ENCODE peak calls at places on chromosomes 6 and 20, in eight cellular contexts. One of them, this sample, is unnamed. For H3K36me3, the result is how much of the 10 kb centered on the place peaks cover.

GRCh38 chr6:30264731-30265130 is 51.5 kb upstream of the TRIM26 start:
- DNase-seq in hepatocyte: no peak
- DNase-seq in prostate gland: no peak
- DNase-seq in GM23248: peak
- DNase-seq in body of pancreas: no peak
- DNase-seq in CD8-positive, alpha-beta T cell: no peak
- DNase-seq in adrenal gland: no peak
- DNase-seq in PC-3: no peak
- DNase-seq in this sample: no peak

GRCh38 chr6:82917346-82918064 is 148.1 kb downstream of the UBE3D start:
- DNase-seq in hepatocyte: peak
- DNase-seq in prostate gland: no peak
- DNase-seq in GM23248: peak
- DNase-seq in body of pancreas: no peak
- DNase-seq in CD8-positive, alpha-beta T cell: no peak
- DNase-seq in adrenal gland: no peak
- DNase-seq in PC-3: peak
- DNase-seq in this sample: no peak

GRCh38 chr20:11261533-11262000 is 587.8 kb upstream of the JAG1 start:
- DNase-seq in hepatocyte: no peak
- DNase-seq in prostate gland: no peak
- DNase-seq in GM23248: peak
- DNase-seq in body of pancreas: no peak
- DNase-seq in CD8-positive, alpha-beta T cell: no peak
- DNase-seq in adrenal gland: no peak
- DNase-seq in PC-3: peak
- DNase-seq in this sample: no peak

GRCh38 chr6:162907876-162908481 is 180.2 kb downstream of the PACRG start:
- DNase-seq in hepatocyte: no peak
- DNase-seq in prostate gland: no peak
- DNase-seq in GM23248: peak
- DNase-seq in body of pancreas: no peak
- DNase-seq in CD8-positive, alpha-beta T cell: no peak
- DNase-seq in adrenal gland: no peak
- DNase-seq in PC-3: peak
- DNase-seq in this sample: no peak

GRCh38 chr6:41228616-41229015 is 467 bp downstream of the TREML4 start:
- DNase-seq in hepatocyte: no peak
- DNase-seq in prostate gland: no peak
- DNase-seq in GM23248: peak
- DNase-seq in body of pancreas: no peak
- DNase-seq in CD8-positive, alpha-beta T cell: no peak
- DNase-seq in adrenal gland: no peak
- DNase-seq in PC-3: no peak
- DNase-seq in this sample: no peak

GRCh38 chr20:45920795-45921617 is 9.1 kb upstream of the PLTP start:
- DNase-seq in hepatocyte: no peak
- DNase-seq in prostate gland: no peak
- DNase-seq in GM23248: no peak
- DNase-seq in body of pancreas: no peak
- DNase-seq in CD8-positive, alpha-beta T cell: no peak
- DNase-seq in adrenal gland: no peak
- DNase-seq in PC-3: no peak
- DNase-seq in this sample: no peak

GRCh38 chr6:45775026-45775697 is 240.5 kb downstream of the CLIC5 start:
- DNase-seq in hepatocyte: no peak
- DNase-seq in prostate gland: no peak
- DNase-seq in GM23248: no peak
- DNase-seq in body of pancreas: no peak
- DNase-seq in CD8-positive, alpha-beta T cell: no peak
- DNase-seq in adrenal gland: no peak
- DNase-seq in PC-3: no peak
- DNase-seq in this sample: no peak

GRCh38 chr6:113147544-113147943 is 709.6 kb upstream of the MARCKS start:
- DNase-seq in hepatocyte: no peak
- DNase-seq in prostate gland: no peak
- DNase-seq in GM23248: peak
- DNase-seq in body of pancreas: no peak
- DNase-seq in CD8-positive, alpha-beta T cell: no peak
- DNase-seq in adrenal gland: no peak
- DNase-seq in PC-3: no peak
- DNase-seq in this sample: no peak

GRCh38 chr6:3444276-3445088 is 12.4 kb downstream of the SLC22A23 start:
- DNase-seq in hepatocyte: peak
- DNase-seq in prostate gland: no peak
- DNase-seq in GM23248: no peak
- DNase-seq in body of pancreas: no peak
- DNase-seq in CD8-positive, alpha-beta T cell: no peak
- DNase-seq in adrenal gland: no peak
- DNase-seq in PC-3: peak
- DNase-seq in this sample: no peak

GRCh38 chr20:36865076-36865860 is 10.7 kb upstream of the TLDC2 start:
- DNase-seq in hepatocyte: no peak
- DNase-seq in prostate gland: no peak
- DNase-seq in GM23248: no peak
- DNase-seq in body of pancreas: no peak
- DNase-seq in CD8-positive, alpha-beta T cell: no peak
- DNase-seq in adrenal gland: no peak
- DNase-seq in PC-3: no peak
- DNase-seq in this sample: no peak

GRCh38 chr6:100664274-100665040 is 199.7 kb upstream of the SIM1 start:
- DNase-seq in hepatocyte: peak
- DNase-seq in prostate gland: no peak
- DNase-seq in GM23248: peak
- DNase-seq in body of pancreas: no peak
- DNase-seq in CD8-positive, alpha-beta T cell: no peak
- DNase-seq in adrenal gland: no peak
- DNase-seq in PC-3: peak
- DNase-seq in this sample: no peak

GRCh38 chr6:116536216-116536621 is 9.3 kb downstream of the TRAPPC3L start:
- DNase-seq in hepatocyte: peak
- DNase-seq in prostate gland: peak
- DNase-seq in GM23248: peak
- DNase-seq in body of pancreas: no peak
- DNase-seq in CD8-positive, alpha-beta T cell: no peak
- DNase-seq in adrenal gland: peak
- DNase-seq in PC-3: peak
- DNase-seq in this sample: no peak

GRCh38 chr6:132456700-132457143 is 55.4 kb upstream of the MOXD1 start:
- DNase-seq in hepatocyte: peak
- DNase-seq in prostate gland: no peak
- DNase-seq in GM23248: peak
- DNase-seq in body of pancreas: no peak
- DNase-seq in CD8-positive, alpha-beta T cell: no peak
- DNase-seq in adrenal gland: peak
- DNase-seq in PC-3: no peak
- DNase-seq in this sample: peak

GRCh38 chr6:107917468-107918375 is 40.3 kb downstream of the SEC63 start:
- DNase-seq in hepatocyte: no peak
- DNase-seq in prostate gland: no peak
- DNase-seq in GM23248: no peak
- DNase-seq in body of pancreas: no peak
- DNase-seq in CD8-positive, alpha-beta T cell: no peak
- DNase-seq in adrenal gland: no peak
- DNase-seq in PC-3: no peak
- DNase-seq in this sample: no peak

GRCh38 chr6:93407186-93407585 is 12.2 kb downstream of the EPHA7 start:
- DNase-seq in hepatocyte: peak
- DNase-seq in prostate gland: no peak
- DNase-seq in GM23248: no peak
- DNase-seq in body of pancreas: no peak
- DNase-seq in CD8-positive, alpha-beta T cell: no peak
- DNase-seq in adrenal gland: no peak
- DNase-seq in PC-3: peak
- DNase-seq in this sample: no peak

GRCh38 chr20:6708010-6708409 is 59.5 kb upstream of the BMP2 start:
- DNase-seq in hepatocyte: peak
- DNase-seq in prostate gland: peak
- DNase-seq in GM23248: peak
- DNase-seq in body of pancreas: peak
- DNase-seq in CD8-positive, alpha-beta T cell: no peak
- DNase-seq in adrenal gland: peak
- DNase-seq in PC-3: peak
- DNase-seq in this sample: peak

GRCh38 chr6:71349395-71349794 is 60.8 kb downstream of the OGFRL1 start:
- DNase-seq in hepatocyte: peak
- DNase-seq in prostate gland: no peak
- DNase-seq in GM23248: peak
- DNase-seq in body of pancreas: no peak
- DNase-seq in CD8-positive, alpha-beta T cell: no peak
- DNase-seq in adrenal gland: no peak
- DNase-seq in PC-3: peak
- DNase-seq in this sample: no peak

GRCh38 chr6:80541186-80541585 is 434.7 kb downstream of the BCKDHB start:
- DNase-seq in hepatocyte: no peak
- DNase-seq in prostate gland: no peak
- DNase-seq in GM23248: peak
- DNase-seq in body of pancreas: no peak
- DNase-seq in CD8-positive, alpha-beta T cell: no peak
- DNase-seq in adrenal gland: no peak
- DNase-seq in PC-3: peak
- DNase-seq in this sample: no peak

GRCh38 chr6:53623497-53623896 is 42.1 kb downstream of the KLHL31 start:
- DNase-seq in hepatocyte: no peak
- DNase-seq in prostate gland: no peak
- DNase-seq in GM23248: peak
- DNase-seq in body of pancreas: no peak
- DNase-seq in CD8-positive, alpha-beta T cell: no peak
- DNase-seq in adrenal gland: peak
- DNase-seq in PC-3: peak
- DNase-seq in this sample: no peak

GRCh38 chr20:41245086-41245707 is 72.3 kb downstream of the ZHX3 start:
- DNase-seq in hepatocyte: no peak
- DNase-seq in prostate gland: no peak
- DNase-seq in GM23248: peak
- DNase-seq in body of pancreas: no peak
- DNase-seq in CD8-positive, alpha-beta T cell: no peak
- DNase-seq in adrenal gland: peak
- DNase-seq in PC-3: no peak
- DNase-seq in this sample: no peak

GRCh38 chr20:4726710-4727391 is 5.1 kb downstream of the PRND start:
- DNase-seq in hepatocyte: no peak
- DNase-seq in prostate gland: no peak
- DNase-seq in GM23248: peak
- DNase-seq in body of pancreas: no peak
- DNase-seq in CD8-positive, alpha-beta T cell: peak
- DNase-seq in adrenal gland: peak
- DNase-seq in PC-3: no peak
- DNase-seq in this sample: no peak

GRCh38 chr6:84731901-84732300 is 32.5 kb downstream of the TBX18 start:
- DNase-seq in hepatocyte: no peak
- DNase-seq in prostate gland: no peak
- DNase-seq in GM23248: no peak
- DNase-seq in body of pancreas: no peak
- DNase-seq in CD8-positive, alpha-beta T cell: no peak
- DNase-seq in adrenal gland: no peak
- DNase-seq in PC-3: no peak
- DNase-seq in this sample: no peak

GRCh38 chr6:148514091-148514850 is 171.6 kb downstream of the SASH1 start:
- DNase-seq in hepatocyte: no peak
- DNase-seq in prostate gland: no peak
- DNase-seq in GM23248: peak
- DNase-seq in body of pancreas: no peak
- DNase-seq in CD8-positive, alpha-beta T cell: no peak
- DNase-seq in adrenal gland: no peak
- DNase-seq in PC-3: no peak
- DNase-seq in this sample: no peak

GRCh38 chr20:38203337-38204003 is 38.4 kb upstream of the TGM2 start:
- DNase-seq in hepatocyte: no peak
- DNase-seq in prostate gland: no peak
- DNase-seq in GM23248: no peak
- DNase-seq in body of pancreas: no peak
- DNase-seq in CD8-positive, alpha-beta T cell: no peak
- DNase-seq in adrenal gland: no peak
- DNase-seq in PC-3: no peak
- DNase-seq in this sample: peak

GRCh38 chr20:5080384-5080877 is 39.3 kb downstream of the PCNA start:
- DNase-seq in hepatocyte: no peak
- DNase-seq in prostate gland: no peak
- DNase-seq in GM23248: peak
- DNase-seq in body of pancreas: no peak
- DNase-seq in CD8-positive, alpha-beta T cell: no peak
- DNase-seq in adrenal gland: peak
- DNase-seq in PC-3: no peak
- DNase-seq in this sample: peak

GRCh38 chr6:169724554-169725269 is 412 bp upstream of the PHF10 start:
- DNase-seq in hepatocyte: peak
- DNase-seq in prostate gland: peak
- DNase-seq in GM23248: peak
- DNase-seq in body of pancreas: peak
- DNase-seq in CD8-positive, alpha-beta T cell: peak
- DNase-seq in adrenal gland: peak
- DNase-seq in PC-3: peak
- DNase-seq in this sample: peak
- H3K36me3 ChIP-seq in hepatocyte: under half
- H3K36me3 ChIP-seq in prostate gland: under half
- H3K36me3 ChIP-seq in GM23248: under half
- H3K36me3 ChIP-seq in body of pancreas: under half
- H3K36me3 ChIP-seq in CD8-positive, alpha-beta T cell: under half
- H3K36me3 ChIP-seq in adrenal gland: under half
- H3K36me3 ChIP-seq in PC-3: under half
- H3K36me3 ChIP-seq in this sample: under half

GRCh38 chr6:1395941-1396908 is 6.8 kb downstream of the FOXF2 start:
- DNase-seq in hepatocyte: no peak
- DNase-seq in prostate gland: no peak
- DNase-seq in GM23248: no peak
- DNase-seq in body of pancreas: no peak
- DNase-seq in CD8-positive, alpha-beta T cell: no peak
- DNase-seq in adrenal gland: no peak
- DNase-seq in PC-3: no peak
- DNase-seq in this sample: no peak
- H3K4me3 ChIP-seq in hepatocyte: peak
- H3K4me3 ChIP-seq in prostate gland: no peak
- H3K4me3 ChIP-seq in GM23248: peak
- H3K4me3 ChIP-seq in body of pancreas: no peak
- H3K4me3 ChIP-seq in CD8-positive, alpha-beta T cell: no peak
- H3K4me3 ChIP-seq in adrenal gland: no peak
- H3K4me3 ChIP-seq in PC-3: no peak
- H3K4me3 ChIP-seq in this sample: no peak

DNA sequence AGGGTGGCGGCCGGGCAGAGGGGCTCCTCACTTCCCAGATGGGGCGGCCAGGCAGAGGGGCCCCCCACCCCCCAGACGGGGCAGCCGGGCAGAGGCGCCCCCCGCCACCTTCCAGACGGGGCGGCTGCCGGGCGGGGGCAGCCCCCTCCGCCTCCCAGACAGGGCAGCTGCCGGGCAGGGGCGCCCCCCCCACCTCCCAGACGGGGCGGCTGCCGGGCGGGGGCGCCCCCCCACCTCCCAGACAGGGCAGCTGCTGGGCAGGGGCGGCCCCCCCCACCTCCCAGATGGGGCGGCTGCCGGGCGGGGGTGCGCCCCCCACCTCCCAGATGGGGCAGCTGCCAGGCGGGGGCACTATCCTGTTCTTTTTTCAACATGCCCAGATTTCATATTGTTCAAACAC is 78.2 kb upstream of the DST start:
- DNase-seq in hepatocyte: no peak
- DNase-seq in prostate gland: no peak
- DNase-seq in GM23248: no peak
- DNase-seq in body of pancreas: no peak
- DNase-seq in CD8-positive, alpha-beta T cell: no peak
- DNase-seq in adrenal gland: no peak
- DNase-seq in PC-3: no peak
- DNase-seq in this sample: no peak
- H3K27ac ChIP-seq in hepatocyte: no peak
- H3K27ac ChIP-seq in prostate gland: no peak
- H3K27ac ChIP-seq in GM23248: no peak
- H3K27ac ChIP-seq in body of pancreas: no peak
- H3K27ac ChIP-seq in CD8-positive, alpha-beta T cell: no peak
- H3K27ac ChIP-seq in adrenal gland: no peak
- H3K27ac ChIP-seq in PC-3: no peak
- H3K27ac ChIP-seq in this sample: no peak

GRCh38 chr20:35000922-35001595 is 45.4 kb downstream of the MYH7B start:
- DNase-seq in hepatocyte: no peak
- DNase-seq in prostate gland: no peak
- DNase-seq in GM23248: no peak
- DNase-seq in body of pancreas: no peak
- DNase-seq in CD8-positive, alpha-beta T cell: no peak
- DNase-seq in adrenal gland: no peak
- DNase-seq in PC-3: no peak
- DNase-seq in this sample: no peak
- H3K36me3 ChIP-seq in hepatocyte: under half
- H3K36me3 ChIP-seq in prostate gland: half or more
- H3K36me3 ChIP-seq in GM23248: under half
- H3K36me3 ChIP-seq in body of pancreas: half or more
- H3K36me3 ChIP-seq in CD8-positive, alpha-beta T cell: under half
- H3K36me3 ChIP-seq in adrenal gland: under half
- H3K36me3 ChIP-seq in PC-3: under half
- H3K36me3 ChIP-seq in this sample: under half